ENCODE peak calls at places on chromosomes 12 and 14, in six cellular contexts. G is H9, W is IMR-90, B is trophoblast cell, D is neuronal stem cell, Z is mesenchymal stem cell. K is an unnamed sample.

GRCh38 chr12:131795688-131796410 is 32.3 kb upstream of the MMP17 start:
- DNase-seq in G (peak; percentile 85), W (no peak), B (peak; percentile 96), D (no peak), Z (no peak), K (no peak)

GRCh38 chr12:92030618-92031017 is 115.0 kb downstream of the BTG1 start:
- DNase-seq in G (no peak), W (peak; percentile 24), B (no peak), D (no peak), Z (peak; percentile 46), K (no peak)

GRCh38 chr12:57006809-57007475 is 596 bp upstream of the ZBTB39 start:
- DNase-seq in G (no peak), W (no peak), B (no peak), D (no peak), Z (no peak), K (no peak)

GRCh38 chr12:122886851-122887816 is 8.8 kb downstream of the VPS37B start:
- DNase-seq in G (no peak), W (peak; percentile 76), B (peak; percentile 70), D (no peak), Z (peak; percentile 72), K (no peak)

GRCh38 chr12:26056335-26056734 is 68.5 kb downstream of the BHLHE41 start:
- DNase-seq in G (no peak), W (peak; percentile 59), B (no peak), D (no peak), Z (no peak), K (no peak)

GRCh38 chr12:30867415-30867814 is 59.1 kb upstream of the TSPAN11 start:
- DNase-seq in G (no peak), W (no peak), B (no peak), D (no peak), Z (no peak), K (no peak)

GRCh38 chr14:60647081-60647836 is 2.0 kb downstream of the SIX1 start:
- DNase-seq in G (peak; percentile 66), W (peak; percentile 69), B (no peak), D (peak; percentile 54), Z (peak; percentile 48), K (no peak)

GRCh38 chr12:132066345-132066685 is 77.8 kb downstream of the DDX51 start:
- DNase-seq in G (no peak), W (no peak), B (no peak), D (no peak), Z (peak; percentile 20), K (no peak)

GRCh38 chr12:111434680-111435338 is 29.1 kb downstream of the SH2B3 start:
- DNase-seq in G (no peak), W (peak; percentile 62), B (no peak), D (no peak), Z (peak; percentile 79), K (no peak)

GRCh38 chr12:26149963-26150362 is 25.1 kb upstream of the BHLHE41 start:
- DNase-seq in G (no peak), W (no peak), B (no peak), D (no peak), Z (no peak), K (no peak)

GRCh38 chr12:5889381-5890047 is 55.5 kb downstream of the ANO2 start:
- DNase-seq in G (peak; percentile 41), W (no peak), B (no peak), D (no peak), Z (no peak), K (no peak)

GRCh38 chr14:78595797-78596196 is 425.6 kb downstream of the NRXN3 start:
- DNase-seq in G (peak; percentile 40), W (no peak), B (no peak), D (peak; percentile 5), Z (no peak), K (no peak)

GRCh38 chr14:64663174-64663573 is 41.0 kb upstream of the PLEKHG3 start:
- DNase-seq in G (no peak), W (peak; percentile 30), B (no peak), D (no peak), Z (no peak), K (no peak)

GRCh38 chr14:80762829-80763228 is 178.7 kb downstream of the CEP128 start:
- DNase-seq in G (no peak), W (peak; percentile 24), B (no peak), D (no peak), Z (no peak), K (no peak)

GRCh38 chr12:19412844-19413243 is 26.4 kb upstream of the AEBP2 start:
- DNase-seq in G (no peak), W (no peak), B (no peak), D (no peak), Z (no peak), K (no peak)

GRCh38 chr14:82112210-82112839 is 578.7 kb upstream of the SEL1L start:
- DNase-seq in G (no peak), W (no peak), B (no peak), D (no peak), Z (no peak), K (no peak)

GRCh38 chr12:85530486-85530885 is 250.5 kb downstream of the ALX1 start:
- DNase-seq in G (no peak), W (no peak), B (no peak), D (no peak), Z (no peak), K (no peak)
- H2BK120ac ChIP-seq in G (no peak overlapping the region), W (no peak overlapping the region), B (no peak overlapping the region), D (no peak overlapping the region), Z (no peak overlapping the region), K (no peak overlapping the region)

GRCh38 chr14:66508846-66509621 is 1.1 kb downstream of the GPHN start:
- DNase-seq in G (peak; percentile 31), W (peak; percentile 15), B (peak; percentile 37), D (peak; percentile 33), Z (peak; percentile 47), K (no peak)
- H4K91ac ChIP-seq in G (no peak overlapping the region), W (no peak overlapping the region), B (no peak overlapping the region), D (no peak overlapping the region), Z (no peak overlapping the region), K (no peak overlapping the region)

DNA sequence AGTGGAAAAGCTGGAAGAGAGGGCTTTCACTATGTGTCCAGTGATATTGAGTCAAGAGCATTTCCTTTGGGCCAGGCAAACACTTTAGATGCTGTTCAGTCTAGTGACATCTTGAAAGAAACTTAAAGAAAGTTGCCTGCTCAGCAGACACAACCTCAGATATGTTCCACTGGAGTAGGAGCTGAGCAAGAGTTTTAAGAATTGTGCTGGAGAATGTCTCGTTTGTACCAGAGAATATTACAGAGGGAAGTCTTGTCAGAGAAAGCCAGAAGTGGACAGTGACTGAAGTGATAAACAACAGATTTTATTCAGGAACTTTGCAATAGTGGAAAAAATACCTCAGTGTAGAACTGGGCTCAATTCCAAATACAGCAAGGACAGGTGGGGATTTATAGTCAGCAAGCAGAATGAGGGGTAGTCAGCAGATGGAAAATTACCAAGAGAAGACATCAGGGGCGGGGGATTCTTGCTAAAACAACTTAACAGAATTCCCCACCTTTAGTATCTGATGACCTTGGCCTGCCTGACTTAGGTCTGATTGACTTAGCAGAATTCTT is 18.6 kb downstream of the ZDHHC17 start:
- DNase-seq in G (no peak), W (no peak), B (no peak), D (no peak), Z (peak; percentile 35), K (no peak)
- H2BK120ac ChIP-seq in G (no peak overlapping the region), W (no peak overlapping the region), B (no peak overlapping the region), D (no peak overlapping the region), Z (no peak overlapping the region), K (no peak overlapping the region)

GRCh38 chr12:130620756-130621155 is 95.3 kb downstream of the RIMBP2 start:
- DNase-seq in G (no peak), W (no peak), B (no peak), D (no peak), Z (no peak), K (no peak)
- H4K91ac ChIP-seq in G (no peak overlapping the region), W (no peak overlapping the region), B (no peak overlapping the region), D (peak overlapping the region; percentile 19), Z (no peak overlapping the region), K (no peak overlapping the region)

GRCh38 chr12:7859552-7859951 is 13.2 kb downstream of the SLC2A14 start:
- DNase-seq in G (no peak), W (peak; percentile 81), B (peak; percentile 53), D (no peak), Z (peak; percentile 66), K (no peak)

GRCh38 chr12:7853557-7853956 is 19.2 kb downstream of the SLC2A14 start:
- DNase-seq in G (no peak), W (no peak), B (no peak), D (no peak), Z (no peak), K (no peak)

GRCh38 chr12:7857916-7858315 is 14.8 kb downstream of the SLC2A14 start:
- DNase-seq in G (no peak), W (no peak), B (no peak), D (no peak), Z (no peak), K (no peak)

GRCh38 chr12:7856516-7856915 is 16.2 kb downstream of the SLC2A14 start:
- DNase-seq in G (no peak), W (peak; percentile 31), B (no peak), D (no peak), Z (peak; percentile 7), K (no peak)
- H2BK120ac ChIP-seq in G (no peak overlapping the region), W (no peak overlapping the region), B (no peak overlapping the region), D (no peak overlapping the region), Z (no peak overlapping the region), K (no peak overlapping the region)

DNA sequence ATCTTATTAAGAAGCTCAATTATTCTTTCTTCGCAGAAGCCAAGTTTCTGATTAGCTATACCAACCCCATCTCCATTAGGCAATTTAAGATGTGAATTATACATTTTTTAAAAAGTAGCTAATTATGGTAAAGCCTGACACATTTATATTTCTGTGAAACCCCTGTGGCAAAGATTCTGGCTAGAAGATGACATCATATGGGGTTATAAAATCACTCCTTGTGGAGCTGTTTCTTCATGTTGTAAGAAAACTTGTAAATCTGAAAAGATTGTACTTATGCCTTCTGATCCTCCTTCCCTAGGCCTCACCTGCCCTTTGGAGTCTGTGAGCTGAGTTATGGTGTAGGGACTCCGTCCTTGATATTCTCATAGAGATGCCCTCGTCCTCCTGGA is 78.1 kb downstream of the CHST11 start:
- DNase-seq in G (no peak), W (no peak), B (no peak), D (no peak), Z (no peak), K (no peak)
- H4K91ac ChIP-seq in G (no peak overlapping the region), W (no peak overlapping the region), B (no peak overlapping the region), D (no peak overlapping the region), Z (no peak overlapping the region), K (peak overlapping the region; percentile 48)

K was measured in H1.